ENCODE peak calls at places on chromosomes 5 and 9, in six cellular contexts. V is hypothalamus, E is EL, H is iris pigment epithelial cell, K is BJ, I is heart left ventricle. B is an unnamed sample.

GRCh38 chr5:150209020-150209635 is 19.3 kb downstream of the SLC6A7 start:
- DNase-seq in V (no peak), E (no peak), H (peak; percentile 26), K (no peak), I (no peak), B (peak; percentile 75)

GRCh38 chr9:136312436-136312835 is 8.5 kb upstream of the CCDC187 start:
- DNase-seq in V (peak; percentile 60), E (peak; percentile 64), H (peak; percentile 53), K (no peak), I (no peak), B (no peak)

GRCh38 chr5:673837-674629 is 19.1 kb downstream of the TPPP start:
- DNase-seq in V (no peak), E (no peak), H (no peak), K (no peak), I (no peak), B (no peak)

GRCh38 chr9:92634712-92635605 is 35.0 kb downstream of the IPPK start:
- DNase-seq in V (peak; percentile 72), E (peak; percentile 69), H (peak; percentile 69), K (no peak), I (peak; percentile 77), B (peak; percentile 56)

GRCh38 chr5:14296533-14297331 is 153.6 kb downstream of the TRIO start:
- DNase-seq in V (no peak), E (no peak), H (no peak), K (no peak), I (no peak), B (no peak)

GRCh38 chr5:181100121-181101015 is 30.6 kb downstream of the OR2V1 start:
- DNase-seq in V (no peak), E (peak; percentile 39), H (peak; percentile 12), K (no peak), I (no peak), B (no peak)

GRCh38 chr9:14926941-14927624 is 16.9 kb upstream of the FREM1 start:
- DNase-seq in V (no peak), E (no peak), H (no peak), K (no peak), I (no peak), B (no peak)

GRCh38 chr9:117286245-117286644 is 128.6 kb downstream of the ASTN2 start:
- DNase-seq in V (no peak), E (no peak), H (no peak), K (no peak), I (no peak), B (no peak)

GRCh38 chr5:132782101-132782500 is 5.1 kb upstream of the SEPTIN8 start:
- DNase-seq in V (no peak), E (peak; percentile 80), H (peak; percentile 71), K (no peak), I (no peak), B (peak; percentile 29)

GRCh38 chr5:147073098-147073497 is 161.7 kb upstream of the STK32A start:
- DNase-seq in V (no peak), E (no peak), H (no peak), K (no peak), I (no peak), B (no peak)

GRCh38 chr9:103991001-103991400 is 103.1 kb upstream of the SMC2 start:
- DNase-seq in V (no peak), E (no peak), H (no peak), K (no peak), I (no peak), B (no peak)

GRCh38 chr9:130530932-130531331 is 48.4 kb upstream of the FUBP3 start:
- DNase-seq in V (no peak), E (no peak), H (peak; percentile 54), K (no peak), I (peak; percentile 51), B (peak; percentile 51)